ENCODE peak calls at places on chromosomes 7 and 10, in four cellular contexts. J is transverse colon, G is suprapubic skin, O is upper lobe of left lung. L is an unnamed sample. For H3K4me1, the result is how much of the 10 kb centered on the place peaks cover.

GRCh38 chr7:128052404-128052803 is 21.2 kb upstream of the LRRC4 start:
- DNase-seq in G (no peak), O (no peak), J (no peak), L (no peak)

GRCh38 chr10:69838853-69839252 is 37.1 kb downstream of the COL13A1 start:
- DNase-seq in O (no peak), G (no peak), J (no peak), L (no peak)

GRCh38 chr7:14242186-14242585 is 252.7 kb upstream of the ETV1 start:
- DNase-seq in G (no peak), O (no peak), J (no peak), L (no peak)

GRCh38 chr10:119501690-119502089 is 40.8 kb downstream of the RGS10 start:
- DNase-seq in O (no peak), G (no peak), J (no peak), L (no peak)

GRCh38 chr7:7478569-7478968 is 57.1 kb downstream of the COL28A1 start:
- DNase-seq in O (peak), J (no peak), G (no peak), L (no peak)

GRCh38 chr7:87432536-87432935 is 42.9 kb downstream of the ABCB4 start:
- DNase-seq in G (no peak), J (no peak), O (no peak), L (no peak)

GRCh38 chr7:45017253-45017652 is 17.3 kb downstream of the CCM2 start:
- DNase-seq in G (no peak), O (no peak), J (no peak), L (no peak)

GRCh38 chr10:17523246-17523753 is 68.9 kb upstream of the ST8SIA6 start:
- DNase-seq in J (peak), O (no peak), G (no peak), L (no peak)

GRCh38 chr10:7525314-7526016 is 114.6 kb upstream of the SFMBT2 start:
- DNase-seq in J (peak), G (no peak), O (no peak), L (no peak)

GRCh38 chr7:157508477-157508881 is 171.7 kb downstream of the DNAJB6 start:
- DNase-seq in G (no peak), J (no peak), O (peak), L (no peak)

GRCh38 chr10:106708521-106708920 is 456.0 kb downstream of the SORCS1 start:
- DNase-seq in J (no peak), O (no peak), G (no peak), L (no peak)

GRCh38 chr10:67925449-67926005 is 41.1 kb downstream of the SIRT1 start:
- DNase-seq in G (no peak), J (no peak), O (no peak), L (no peak)

GRCh38 chr7:78197447-78197846 is 398.9 kb downstream of the PHTF2 start:
- DNase-seq in J (no peak), G (no peak), O (no peak), L (no peak)

DNA sequence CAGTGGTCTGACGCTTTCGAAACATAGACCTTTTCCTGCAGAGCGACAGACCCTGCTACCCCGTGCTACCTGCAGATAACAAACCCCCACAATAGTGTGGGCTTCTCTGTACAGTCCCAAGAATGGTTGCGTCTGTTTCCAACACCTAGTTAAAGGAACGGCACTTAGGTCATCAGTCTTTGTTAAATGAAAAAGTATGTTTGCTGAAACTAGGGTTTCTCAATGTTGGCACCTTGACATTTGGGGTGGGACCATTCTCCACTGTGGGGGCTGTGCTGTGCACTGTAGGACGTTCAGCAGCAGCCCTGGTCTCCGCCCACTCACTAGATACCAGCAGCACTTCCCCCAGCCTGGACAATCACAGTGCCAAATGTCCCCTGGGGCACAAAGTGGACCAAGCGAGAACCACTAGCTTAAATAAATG is 13.7 kb downstream of the TECTB start:
- DNase-seq in J (no peak), G (no peak), O (no peak), L (no peak)
- TF ChIP-seq EP300 in J (no peak), G (no peak), O (no peak), L (no peak)

GRCh38 chr10:71755179-71755879 is 18.0 kb downstream of the VSIR start:
- DNase-seq in G (no peak), O (no peak), J (no peak), L (no peak)
- H3K4me1 ChIP-seq in G (half or more), O (half or more), J (under half), L (half or more)

GRCh38 chr7:137999496-138000080 is 2.3 kb downstream of the CREB3L2 start:
- DNase-seq in G (no peak), J (no peak), O (no peak), L (no peak)

GRCh38 chr7:138002096-138002827 is 376 bp upstream of the CREB3L2 start:
- DNase-seq in G (peak), J (peak), O (peak), L (peak)

GRCh38 chr7:137998250-137998649 is 3.6 kb downstream of the CREB3L2 start:
- DNase-seq in J (no peak), O (no peak), G (no peak), L (no peak)

GRCh38 chr7:138001529-138002095 is at the start of gene CREB3L2:
- DNase-seq in O (peak), J (peak), G (peak), L (no peak)

GRCh38 chr7:138000081-138000701 is 1.7 kb downstream of the CREB3L2 start:
- DNase-seq in G (peak), O (no peak), J (peak), L (no peak)
- TF ChIP-seq EP300 in G (no peak), O (no peak), J (no peak), L (no peak)

DNA sequence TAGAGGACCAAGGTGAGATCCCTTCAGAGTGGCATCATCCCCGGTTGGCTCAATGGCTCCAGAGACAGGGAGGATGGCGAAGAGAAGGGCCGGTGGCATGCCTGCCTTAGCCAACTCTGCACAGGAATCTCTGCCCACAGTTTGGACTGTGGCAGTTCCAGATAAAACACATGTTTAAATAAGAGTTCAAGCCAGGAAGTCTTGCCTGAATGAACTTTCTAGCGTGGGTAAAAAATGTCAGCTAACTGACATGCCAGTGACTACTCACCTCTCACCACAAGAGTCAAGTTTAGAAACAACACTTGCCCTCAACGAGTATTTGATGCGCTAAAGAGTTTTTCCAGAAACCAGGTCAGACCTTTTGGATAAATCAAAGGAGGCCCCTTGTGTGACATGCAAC is 3.0 kb downstream of the NOD1 start:
- DNase-seq in J (no peak), G (no peak), O (no peak), L (no peak)
- H3K4me1 ChIP-seq in J (under half), G (half or more), O (half or more), L (half or more)